ENCODE peak calls at places on chromosomes 13 and 19, in eight cellular contexts. P is uterus; N is mucosa of descending colon; O is tibial nerve; Y is left ventricle myocardium inferior; F is suprapubic skin; I is CD8-positive, alpha-beta T cell; W is cardiac muscle cell. M is an unnamed sample. For H3K36me3, the result is how much of the 10 kb centered on the place peaks cover.

GRCh38 chr13:19836472-19836871 is 27.0 kb downstream of the ZMYM5 start:
- DNase-seq in W (no peak), I (no peak), Y (no peak), P (no peak), F (no peak), O (no peak), N (no peak), M (no peak)

GRCh38 chr19:58227964-58228583 is 640 bp upstream of the ZNF544 start:
- DNase-seq in O (no peak), Y (no peak), I (no peak), F (no peak), N (no peak), W (peak), P (no peak), M (peak)

GRCh38 chr19:57068921-57069697 is 50.7 kb upstream of the USP29 start:
- DNase-seq in Y (no peak), W (no peak), I (no peak), F (no peak), P (peak), N (no peak), O (no peak), M (peak)

GRCh38 chr13:47168086-47168485 is 271.2 kb upstream of the HTR2A start:
- DNase-seq in I (no peak), W (no peak), N (no peak), Y (no peak), O (no peak), P (no peak), F (no peak), M (no peak)

GRCh38 chr19:52343548-52343947 is 7.5 kb downstream of the ZNF610 start:
- DNase-seq in F (no peak), N (no peak), O (peak), P (peak), W (peak), I (peak), Y (peak), M (peak)

GRCh38 chr19:53881482-53882390 is at the start of gene PRKCG:
- DNase-seq in I (peak), F (no peak), W (peak), P (no peak), O (no peak), Y (peak), N (peak), M (no peak)

GRCh38 chr19:57903298-57904174 is 12.9 kb downstream of the ZNF417 start:
- DNase-seq in W (peak), Y (no peak), P (no peak), F (no peak), O (no peak), N (no peak), I (no peak), M (no peak)

GRCh38 chr13:39284801-39285388 is 246.6 kb downstream of the NHLRC3 start:
- DNase-seq in W (no peak), N (no peak), O (no peak), Y (peak), I (no peak), F (no peak), P (no peak), M (no peak)

GRCh38 chr19:31510635-31511034 is 161.4 kb upstream of the TSHZ3 start:
- DNase-seq in N (no peak), Y (no peak), W (no peak), O (no peak), P (no peak), I (no peak), F (peak), M (no peak)

GRCh38 chr13:59771272-59771671 is 392.5 kb downstream of the DIAPH3 start:
- DNase-seq in Y (no peak), P (no peak), W (peak), F (no peak), O (no peak), N (no peak), I (no peak), M (no peak)

GRCh38 chr19:58560921-58561320 is 2.5 kb upstream of the UBE2M start:
- DNase-seq in O (no peak), N (peak), P (no peak), I (no peak), Y (no peak), F (no peak), W (no peak), M (no peak)

GRCh38 chr13:111115841-111116500 is 861 bp downstream of the ARHGEF7 start:
- DNase-seq in Y (peak), F (no peak), O (peak), P (peak), W (peak), N (no peak), I (no peak), M (peak)

GRCh38 chr19:19040417-19040816 is 7.0 kb downstream of the ARMC6 start:
- DNase-seq in F (no peak), W (no peak), I (no peak), O (peak), N (no peak), Y (peak), P (peak), M (peak)

GRCh38 chr13:46541210-46541609 is 11.8 kb upstream of the LRCH1 start:
- DNase-seq in Y (no peak), N (no peak), O (no peak), W (no peak), I (no peak), P (no peak), F (no peak), M (no peak)

GRCh38 chr13:51000576-51001260 is 91.1 kb downstream of the RNASEH2B start:
- DNase-seq in O (peak), N (no peak), P (peak), Y (peak), F (no peak), W (no peak), I (no peak), M (no peak)

GRCh38 chr19:14733574-14733973 is 43.7 kb downstream of the ZNF333 start:
- DNase-seq in N (no peak), P (no peak), I (no peak), Y (no peak), W (no peak), O (no peak), F (no peak), M (no peak)

GRCh38 chr19:53424968-53425597 is 6.7 kb upstream of the ZNF761 start:
- DNase-seq in Y (peak), O (peak), I (peak), N (peak), P (peak), F (peak), W (peak), M (peak)

GRCh38 chr13:19781526-19781925 is 1.2 kb downstream of the PSPC1 start:
- DNase-seq in F (no peak), W (no peak), I (no peak), P (no peak), Y (no peak), O (no peak), N (no peak), M (no peak)

GRCh38 chr13:94176576-94176975 is 302.9 kb downstream of the DCT start:
- DNase-seq in P (no peak), Y (no peak), F (no peak), W (no peak), O (no peak), N (no peak), I (no peak), M (no peak)

DNA sequence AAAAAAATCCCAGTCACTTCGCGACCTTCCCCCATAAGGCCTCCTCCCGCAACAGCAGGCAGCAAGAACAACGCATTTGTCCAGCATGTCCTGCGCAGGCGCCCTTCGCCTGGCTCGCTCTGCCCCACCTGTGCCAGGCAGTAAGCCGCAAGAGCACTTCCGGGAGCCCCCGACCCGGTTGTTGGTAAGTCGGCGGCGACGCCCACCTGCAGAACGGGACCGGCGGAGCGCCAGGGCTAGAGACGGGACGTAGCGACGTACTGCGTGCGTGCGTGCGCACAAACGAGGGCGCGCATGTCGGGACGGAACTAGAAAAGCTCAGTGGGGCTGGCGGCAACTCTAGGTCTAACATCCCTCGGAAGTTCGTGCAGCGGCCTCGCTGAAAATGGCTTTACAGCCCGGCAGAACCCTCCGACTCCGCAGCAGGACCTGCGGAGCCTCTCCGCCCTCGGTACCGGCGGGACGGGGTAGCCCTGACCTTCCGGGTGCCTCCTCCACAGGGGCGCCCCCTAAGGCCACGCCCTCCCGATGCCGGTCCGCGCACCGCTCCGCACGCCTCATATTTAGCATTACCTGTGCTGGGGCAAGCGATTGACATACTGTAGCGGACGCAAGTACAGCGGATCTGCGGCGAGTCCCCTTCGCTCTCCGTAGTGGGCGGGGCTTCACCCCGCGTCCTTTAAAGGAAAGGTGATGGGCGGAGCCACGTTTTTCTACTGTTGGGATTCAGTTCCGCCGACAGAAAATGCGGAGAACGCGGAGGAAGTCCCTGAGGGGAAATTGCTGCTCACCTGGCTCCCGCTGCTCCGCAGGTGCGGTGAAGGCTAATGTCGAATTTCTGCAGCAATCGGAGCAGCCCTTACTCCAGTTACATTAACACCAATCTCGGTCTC is at the start of gene MTIF3:
- DNase-seq in N (peak), P (peak), O (peak), F (peak), I (peak), Y (peak), W (peak), M (peak)
- TF ChIP-seq CTCF in N (peak), P (no peak), O (no peak), F (no peak), I (no peak), Y (peak), W (no peak), M (no peak)

GRCh38 chr19:16207490-16208025 is 9.8 kb downstream of the AP1M1 start:
- DNase-seq in Y (no peak), W (no peak), F (no peak), N (no peak), P (no peak), I (no peak), O (no peak), M (no peak)

GRCh38 chr19:16207063-16207462 is 9.4 kb downstream of the AP1M1 start:
- DNase-seq in Y (no peak), W (no peak), O (no peak), F (no peak), N (no peak), I (no peak), P (no peak), M (no peak)

GRCh38 chr19:16205205-16206045 is 7.7 kb downstream of the AP1M1 start:
- DNase-seq in Y (peak), F (no peak), I (no peak), O (no peak), N (no peak), W (no peak), P (no peak), M (no peak)

GRCh38 chr19:16206046-16206605 is 8.4 kb downstream of the AP1M1 start:
- DNase-seq in O (no peak), I (no peak), N (no peak), F (no peak), W (no peak), Y (no peak), P (no peak), M (no peak)

GRCh38 chr19:16206637-16207036 is 8.9 kb downstream of the AP1M1 start:
- DNase-seq in I (no peak), Y (no peak), N (no peak), F (no peak), W (no peak), P (no peak), O (no peak), M (no peak)
- H3K36me3 ChIP-seq in I (under half), Y (half or more), N (under half), F (half or more), W (under half), P (under half), O (half or more), M (half or more)

GRCh38 chr19:5150902-5151741 is 182.2 kb downstream of the KDM4B start:
- DNase-seq in Y (peak), P (no peak), O (no peak), N (peak), F (peak), I (no peak), W (no peak), M (no peak)
- TF ChIP-seq CTCF in Y (no peak), P (no peak), O (no peak), N (no peak), F (no peak), I (no peak), W (no peak), M (no peak)

GRCh38 chr19:55679343-55680257 is 4.6 kb downstream of the EPN1 start:
- DNase-seq in I (no peak), Y (no peak), N (no peak), P (no peak), O (no peak), W (no peak), F (no peak), M (no peak)

GRCh38 chr19:55677572-55678028 is 2.6 kb downstream of the EPN1 start:
- DNase-seq in W (no peak), Y (no peak), O (no peak), N (no peak), I (no peak), F (no peak), P (no peak), M (no peak)

GRCh38 chr19:55678121-55678671 is 3.2 kb downstream of the EPN1 start:
- DNase-seq in Y (peak), O (peak), F (no peak), P (no peak), N (peak), W (no peak), I (no peak), M (no peak)

GRCh38 chr19:55681131-55682087 is 6.4 kb downstream of the EPN1 start:
- DNase-seq in O (no peak), W (no peak), P (no peak), F (no peak), I (no peak), Y (no peak), N (peak), M (peak)

DNA sequence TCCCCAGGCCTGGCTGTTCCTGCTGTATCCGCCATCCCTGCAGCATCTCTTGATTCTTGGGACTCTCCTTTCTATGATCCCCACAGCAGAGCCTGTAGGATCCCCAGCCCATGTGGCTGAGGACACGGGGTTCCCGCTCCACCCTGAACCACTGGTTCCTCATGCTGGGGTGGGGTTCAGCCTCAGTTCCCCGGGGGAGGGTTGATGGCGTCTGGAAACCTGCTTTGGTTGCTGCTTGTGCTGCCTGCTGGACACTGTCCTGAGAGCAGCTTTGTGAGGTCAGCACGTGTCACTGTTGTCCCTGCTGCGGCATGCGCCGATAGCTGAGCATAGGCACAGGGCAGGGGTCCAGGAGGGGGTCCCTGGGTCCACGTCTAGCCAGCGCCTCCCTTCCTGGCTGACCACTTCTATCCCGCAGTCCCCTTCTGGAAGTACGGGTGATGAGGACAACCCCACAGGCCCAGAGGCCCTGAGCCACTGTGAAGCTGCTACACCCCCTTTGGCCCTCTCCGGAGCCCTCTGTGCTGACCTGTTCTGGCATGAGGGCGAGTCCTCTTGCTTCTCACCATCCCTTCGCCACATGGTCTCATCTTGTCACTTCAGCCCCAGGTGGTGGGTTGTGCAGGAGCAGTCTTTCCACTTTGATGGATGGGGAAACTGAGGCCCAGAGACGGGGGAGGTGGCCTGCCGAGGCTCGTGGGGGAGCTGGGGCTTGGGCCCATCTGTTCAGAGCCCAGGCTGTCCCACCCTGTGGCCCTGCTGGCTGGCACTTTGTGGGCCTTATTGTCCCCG is 5.5 kb downstream of the EPN1 start:
- DNase-seq in W (no peak), P (no peak), Y (no peak), F (no peak), I (no peak), N (no peak), O (no peak), M (no peak)
- H3K36me3 ChIP-seq in W (under half), P (under half), Y (half or more), F (half or more), I (under half), N (under half), O (half or more), M (under half)

GRCh38 chr13:80498433-80498832 is 157.5 kb upstream of the SPRY2 start:
- DNase-seq in W (no peak), P (no peak), O (no peak), Y (no peak), N (no peak), I (no peak), F (no peak), M (no peak)
- TF ChIP-seq CTCF in W (no peak), P (no peak), O (no peak), Y (no peak), N (no peak), I (no peak), F (no peak), M (no peak)

M was measured in thyroid gland.